ENCODE peak calls at places on chromosomes 2 and 18, in seven cellular contexts. G is cardiac muscle cell; W is kidney; C is fibroblast of lung; Y is effector memory CD4-positive, alpha-beta T cell; T is IMR-90; S is adipocyte. O is an unnamed sample. For H3K36me3, the result is how much of the 10 kb centered on the place peaks cover.

GRCh38 chr2:15652316-15653276 is 60.9 kb downstream of the DDX1 start:
- DNase-seq in G (no peak), W (no peak), C (no peak), Y (no peak), T (no peak), S (no peak), O (no peak)

GRCh38 chr2:53403836-53404413 is 363.7 kb upstream of the CHAC2 start:
- DNase-seq in G (no peak), W (no peak), C (peak), Y (no peak), T (peak), S (peak), O (no peak)

GRCh38 chr2:3652896-3653625 is 4.9 kb upstream of the ALLC start:
- DNase-seq in G (no peak), W (no peak), C (no peak), Y (no peak), T (no peak), S (no peak), O (no peak)

GRCh38 chr2:2635025-2635528 is 304.0 kb upstream of the MYT1L start:
- DNase-seq in G (no peak), W (no peak), C (no peak), Y (no peak), T (no peak), S (no peak), O (no peak)

GRCh38 chr18:52685316-52685715 is 345.3 kb downstream of the DCC start:
- DNase-seq in G (no peak), W (no peak), C (no peak), Y (no peak), T (no peak), S (no peak), O (no peak)

GRCh38 chr2:3535794-3536681 is 16.7 kb upstream of the ADI1 start:
- DNase-seq in G (no peak), W (peak), C (peak), Y (no peak), T (peak), S (peak), O (peak)

GRCh38 chr2:31193806-31194205 is 23.5 kb downstream of the CAPN14 start:
- DNase-seq in G (no peak), W (no peak), C (no peak), Y (no peak), T (no peak), S (no peak), O (no peak)

GRCh38 chr18:32093106-32093511 is 1.4 kb downstream of the RNF138 start:
- DNase-seq in G (peak), W (peak), C (peak), Y (peak), T (peak), S (peak), O (peak)

GRCh38 chr2:232418466-232419244 is 12.0 kb downstream of the ALPG start:
- DNase-seq in G (peak), W (no peak), C (peak), Y (no peak), T (no peak), S (peak), O (no peak)

GRCh38 chr2:239292956-239293355 is 107.9 kb downstream of the HDAC4 start:
- DNase-seq in G (no peak), W (no peak), C (no peak), Y (no peak), T (no peak), S (no peak), O (peak)

GRCh38 chr2:41068740-41069139 is 616.9 kb upstream of the SLC8A1 start:
- DNase-seq in G (no peak), W (no peak), C (no peak), Y (no peak), T (no peak), S (no peak), O (no peak)

GRCh38 chr2:19574788-19575260 is 216.4 kb upstream of the OSR1 start:
- DNase-seq in G (no peak), W (peak), C (peak), Y (no peak), T (peak), S (peak), O (peak)

GRCh38 chr2:102114290-102114721 is 28.2 kb upstream of the IL1R1 start:
- DNase-seq in G (no peak), W (no peak), C (peak), Y (no peak), T (peak), S (peak), O (no peak)

GRCh38 chr2:240988571-240989271 is 9.7 kb upstream of the SNED1 start:
- DNase-seq in G (no peak), W (peak), C (no peak), Y (no peak), T (no peak), S (no peak), O (no peak)

GRCh38 chr2:6027066-6027465 is 334.9 kb downstream of the SOX11 start:
- DNase-seq in G (no peak), W (no peak), C (no peak), Y (no peak), T (no peak), S (no peak), O (no peak)

GRCh38 chr18:25326231-25327042 is 25.5 kb downstream of the ZNF521 start:
- DNase-seq in G (no peak), W (no peak), C (no peak), Y (no peak), T (peak), S (peak), O (no peak)

GRCh38 chr2:212619954-212620353 is 81.4 kb upstream of the ERBB4 start:
- DNase-seq in G (no peak), W (no peak), C (peak), Y (no peak), T (peak), S (no peak), O (no peak)

GRCh38 chr2:112944971-112945370 is 32.8 kb upstream of the IL36G start:
- DNase-seq in G (no peak), W (no peak), C (no peak), Y (no peak), T (no peak), S (no peak), O (no peak)

GRCh38 chr18:48023334-48024008 is 93.0 kb upstream of the SMAD2 start:
- DNase-seq in G (peak), W (peak), C (peak), Y (no peak), T (peak), S (peak), O (peak)

GRCh38 chr2:234291765-234292204 is 205.1 kb downstream of the ARL4C start:
- DNase-seq in G (no peak), W (peak), C (peak), Y (peak), T (peak), S (peak), O (no peak)

GRCh38 chr2:237677951-237678481 is 50.6 kb downstream of the LRRFIP1 start:
- DNase-seq in G (no peak), W (no peak), C (peak), Y (no peak), T (peak), S (peak), O (no peak)

GRCh38 chr18:58005885-58006523 is 38.0 kb upstream of the NEDD4L start:
- DNase-seq in G (no peak), W (no peak), C (peak), Y (no peak), T (peak), S (peak), O (no peak)

GRCh38 chr2:232488721-232489300 is 1.2 kb upstream of the ECEL1 start:
- DNase-seq in G (no peak), W (no peak), C (no peak), Y (no peak), T (no peak), S (no peak), O (no peak)

GRCh38 chr2:205405194-205405593 is 277.1 kb upstream of the NRP2 start:
- DNase-seq in G (no peak), W (no peak), C (peak), Y (no peak), T (peak), S (peak), O (no peak)

GRCh38 chr2:215664847-215665525 is 229.1 kb upstream of the FN1 start:
- DNase-seq in G (no peak), W (no peak), C (peak), Y (no peak), T (peak), S (peak), O (no peak)

GRCh38 chr2:29260151-29260772 is 145.0 kb downstream of the CLIP4 start:
- DNase-seq in G (no peak), W (no peak), C (peak), Y (no peak), T (peak), S (peak), O (no peak)

GRCh38 chr2:48968011-48968410 is 186.3 kb downstream of the FSHR start:
- DNase-seq in G (no peak), W (no peak), C (no peak), Y (no peak), T (no peak), S (no peak), O (no peak)

GRCh38 chr18:13800505-13801259 is 23.3 kb upstream of the MC5R start:
- DNase-seq in G (peak), W (peak), C (peak), Y (no peak), T (peak), S (peak), O (no peak)

GRCh38 chr2:1739961-1740713 is 4.2 kb downstream of the PXDN start:
- DNase-seq in G (no peak), W (peak), C (no peak), Y (no peak), T (peak), S (no peak), O (no peak)

GRCh38 chr2:181916726-181917377 is 25.3 kb downstream of the ITPRID2 start:
- DNase-seq in G (no peak), W (no peak), C (peak), Y (no peak), T (peak), S (peak), O (no peak)

GRCh38 chr2:24435391-24436316 is 55.4 kb upstream of the NCOA1 start:
- DNase-seq in G (peak), W (no peak), C (peak), Y (no peak), T (peak), S (peak), O (peak)

GRCh38 chr18:13984080-13984479 is 68.7 kb upstream of the MC2R start:
- DNase-seq in G (no peak), W (no peak), C (no peak), Y (no peak), T (no peak), S (no peak), O (no peak)

GRCh38 chr2:237581751-237582746 is 8.5 kb downstream of the RAB17 start:
- DNase-seq in G (peak), W (peak), C (peak), Y (no peak), T (peak), S (peak), O (peak)

GRCh38 chr2:234500394-234501006 is 3.6 kb upstream of the ARL4C start:
- DNase-seq in G (peak), W (peak), C (peak), Y (peak), T (peak), S (peak), O (no peak)

GRCh38 chr2:226699321-226699720 is 100.3 kb downstream of the IRS1 start:
- DNase-seq in G (no peak), W (no peak), C (peak), Y (no peak), T (peak), S (no peak), O (peak)

GRCh38 chr2:11796190-11797171 is 50.0 kb downstream of the LPIN1 start:
- DNase-seq in G (no peak), W (no peak), C (no peak), Y (no peak), T (peak), S (peak), O (peak)

GRCh38 chr18:8766576-8767253 is 61.4 kb downstream of the MTCL1 start:
- DNase-seq in G (no peak), W (no peak), C (no peak), Y (no peak), T (no peak), S (no peak), O (no peak)
- H3K36me3 ChIP-seq in G (under half), W (under half), C (under half), Y (under half), T (under half), S (under half), O (under half)

GRCh38 chr2:86477349-86477748 is 36.2 kb downstream of the KDM3A start:
- DNase-seq in G (no peak), W (no peak), C (peak), Y (no peak), T (peak), S (peak), O (no peak)

GRCh38 chr2:86476918-86477317 is 35.7 kb downstream of the KDM3A start:
- DNase-seq in G (no peak), W (no peak), C (peak), Y (no peak), T (no peak), S (no peak), O (no peak)

GRCh38 chr2:86480105-86480504 is 38.9 kb downstream of the KDM3A start:
- DNase-seq in G (no peak), W (no peak), C (no peak), Y (no peak), T (no peak), S (no peak), O (no peak)

GRCh38 chr2:86470890-86471289 is 29.7 kb downstream of the KDM3A start:
- DNase-seq in G (no peak), W (no peak), C (no peak), Y (no peak), T (no peak), S (no peak), O (no peak)

GRCh38 chr2:86476092-86476491 is 34.9 kb downstream of the KDM3A start:
- DNase-seq in G (no peak), W (no peak), C (peak), Y (no peak), T (peak), S (peak), O (no peak)
- H3K36me3 ChIP-seq in G (half or more), W (half or more), C (under half), Y (half or more), T (half or more), S (half or more), O (under half)

GRCh38 chr2:256094-256493 is 7.7 kb downstream of the SH3YL1 start:
- DNase-seq in G (no peak), W (no peak), C (no peak), Y (no peak), T (no peak), S (no peak), O (no peak)
- H3K36me3 ChIP-seq in G (under half), W (under half), C (under half), Y (under half), T (under half), S (under half), O (under half)

GRCh38 chr2:218718058-218718457 is 7.4 kb downstream of the TTLL4 start:
- DNase-seq in G (no peak), W (no peak), C (no peak), Y (no peak), T (no peak), S (no peak), O (no peak)
- H3K36me3 ChIP-seq in G (under half), W (under half), C (under half), Y (under half), T (under half), S (under half), O (under half)

GRCh38 chr2:105880637-105881036 is 135.9 kb downstream of the NCK2 start:
- DNase-seq in G (no peak), W (no peak), C (no peak), Y (no peak), T (no peak), S (no peak), O (no peak)
- H3K36me3 ChIP-seq in G (under half), W (under half), C (under half), Y (under half), T (under half), S (under half), O (under half)

GRCh38 chr2:54639609-54640008 is 83.9 kb upstream of the EML6 start:
- DNase-seq in G (no peak), W (no peak), C (no peak), Y (no peak), T (peak), S (peak), O (no peak)
- H3K36me3 ChIP-seq in G (half or more), W (under half), C (under half), Y (half or more), T (under half), S (half or more), O (under half)

O was measured in tibial nerve.